ENCODE peak calls at places on chromosomes 7 and 10, in four cellular contexts. One of them, this sample, is unnamed.
A peak's percentile ranks its signal among the peaks of the same experiment; 100 is the strongest.

GRCh38 chr10:129694633-129695356 is 227.8 kb downstream of the MGMT start:
- DNase-seq in hepatic stellate cell: no peak
- DNase-seq in NCI-H2029: no peak
- DNase-seq in NCI-H460: no peak
- DNase-seq in this sample: no peak

GRCh38 chr10:21517134-21517982 is 8.1 kb downstream of the SKIDA1 start:
- DNase-seq in hepatic stellate cell: peak; percentile 62
- DNase-seq in NCI-H2029: no peak
- DNase-seq in NCI-H460: no peak
- DNase-seq in this sample: no peak

GRCh38 chr10:370222-370825 is 235.1 kb downstream of the ZMYND11 start:
- DNase-seq in hepatic stellate cell: no peak
- DNase-seq in NCI-H460: no peak
- DNase-seq in NCI-H2029: no peak
- DNase-seq in this sample: peak; percentile 8

GRCh38 chr10:23694921-23695824 is 256.3 kb downstream of the OTUD1 start:
- DNase-seq in hepatic stellate cell: no peak
- DNase-seq in NCI-H460: no peak
- DNase-seq in NCI-H2029: no peak
- DNase-seq in this sample: no peak

GRCh38 chr7:104852386-104852785 is 161.6 kb upstream of the KMT2E start:
- DNase-seq in hepatic stellate cell: no peak
- DNase-seq in NCI-H460: no peak
- DNase-seq in NCI-H2029: no peak
- DNase-seq in this sample: no peak

GRCh38 chr7:36764929-36765328 is 40.6 kb upstream of the AOAH start:
- DNase-seq in NCI-H2029: no peak
- DNase-seq in NCI-H460: no peak
- DNase-seq in hepatic stellate cell: no peak
- DNase-seq in this sample: no peak

GRCh38 chr7:114921636-114922150 is at the start of gene MDFIC:
- DNase-seq in NCI-H460: no peak
- DNase-seq in hepatic stellate cell: no peak
- DNase-seq in NCI-H2029: no peak
- DNase-seq in this sample: no peak

GRCh38 chr10:76037531-76037930 is 606.1 kb downstream of the LRMDA start:
- DNase-seq in hepatic stellate cell: no peak
- DNase-seq in NCI-H2029: no peak
- DNase-seq in NCI-H460: no peak
- DNase-seq in this sample: no peak

GRCh38 chr7:134784251-134785049 is 5.0 kb downstream of the CALD1 start:
- DNase-seq in hepatic stellate cell: no peak
- DNase-seq in NCI-H2029: no peak
- DNase-seq in NCI-H460: no peak
- DNase-seq in this sample: no peak

GRCh38 chr7:130896898-130897514 is 163.0 kb upstream of the KLF14 start:
- DNase-seq in NCI-H460: peak; percentile 85
- DNase-seq in hepatic stellate cell: peak; percentile 73
- DNase-seq in NCI-H2029: peak; percentile 60
- DNase-seq in this sample: peak; percentile 32

GRCh38 chr10:117994771-117995170 is 52.0 kb downstream of the RAB11FIP2 start:
- DNase-seq in NCI-H2029: no peak
- DNase-seq in NCI-H460: no peak
- DNase-seq in hepatic stellate cell: no peak
- DNase-seq in this sample: no peak

GRCh38 chr10:99551158-99551557 is 18.4 kb downstream of the NKX2-3 start:
- DNase-seq in NCI-H2029: peak; percentile 73
- DNase-seq in NCI-H460: no peak
- DNase-seq in hepatic stellate cell: no peak
- DNase-seq in this sample: no peak

GRCh38 chr7:116182023-116182422 is 28.3 kb upstream of the TES start:
- DNase-seq in hepatic stellate cell: no peak
- DNase-seq in NCI-H2029: no peak
- DNase-seq in NCI-H460: no peak
- DNase-seq in this sample: no peak

GRCh38 chr10:114684085-114684821 is 26.2 kb upstream of the ABLIM1 start:
- DNase-seq in NCI-H460: no peak
- DNase-seq in NCI-H2029: no peak
- DNase-seq in hepatic stellate cell: no peak
- DNase-seq in this sample: no peak

GRCh38 chr7:29764227-29764626 is 42.1 kb upstream of the WIPF3 start:
- DNase-seq in hepatic stellate cell: no peak
- DNase-seq in NCI-H2029: no peak
- DNase-seq in NCI-H460: no peak
- DNase-seq in this sample: no peak

GRCh38 chr7:101767544-101767943 is 49.9 kb upstream of the CUX1 start:
- DNase-seq in NCI-H2029: no peak
- DNase-seq in hepatic stellate cell: no peak
- DNase-seq in NCI-H460: no peak
- DNase-seq in this sample: no peak

GRCh38 chr10:23439920-23440875 is 1.3 kb downstream of the OTUD1 start:
- DNase-seq in NCI-H460: no peak
- DNase-seq in NCI-H2029: no peak
- DNase-seq in hepatic stellate cell: peak; percentile 59
- DNase-seq in this sample: no peak

GRCh38 chr10:101782811-101783735 is at the start of gene NPM3:
- DNase-seq in NCI-H460: peak; percentile 82
- DNase-seq in hepatic stellate cell: peak; percentile 95
- DNase-seq in NCI-H2029: peak; percentile 7
- DNase-seq in this sample: peak; percentile 74

GRCh38 chr7:1237704-1238255 is 5.1 kb downstream of the UNCX start:
- DNase-seq in hepatic stellate cell: no peak
- DNase-seq in NCI-H460: no peak
- DNase-seq in NCI-H2029: no peak
- DNase-seq in this sample: no peak

GRCh38 chr7:130275826-130276291 is 9.2 kb downstream of the CPA2 start:
- DNase-seq in NCI-H2029: no peak
- DNase-seq in hepatic stellate cell: no peak
- DNase-seq in NCI-H460: no peak
- DNase-seq in this sample: no peak

GRCh38 chr7:42671627-42672026 is 240.2 kb downstream of the C7orf25 start:
- DNase-seq in NCI-H460: no peak
- DNase-seq in NCI-H2029: no peak
- DNase-seq in hepatic stellate cell: no peak
- DNase-seq in this sample: no peak

GRCh38 chr10:103226011-103226410 is 19.7 kb upstream of the RPEL1 start:
- DNase-seq in NCI-H2029: no peak
- DNase-seq in NCI-H460: no peak
- DNase-seq in hepatic stellate cell: no peak
- DNase-seq in this sample: no peak

GRCh38 chr10:112711366-112711765 is 238.7 kb upstream of the TCF7L2 start:
- DNase-seq in hepatic stellate cell: peak; percentile 46
- DNase-seq in NCI-H2029: no peak
- DNase-seq in NCI-H460: no peak
- DNase-seq in this sample: no peak

GRCh38 chr10:78772986-78773530 is 295.7 kb upstream of the ZMIZ1 start:
- DNase-seq in NCI-H2029: no peak
- DNase-seq in NCI-H460: no peak
- DNase-seq in hepatic stellate cell: no peak
- DNase-seq in this sample: no peak

GRCh38 chr10:132158122-132158741 is 28.5 kb upstream of the DPYSL4 start:
- DNase-seq in hepatic stellate cell: no peak
- DNase-seq in NCI-H2029: no peak
- DNase-seq in NCI-H460: no peak
- DNase-seq in this sample: no peak

GRCh38 chr10:127216284-127216683 is 19.9 kb upstream of the INSYN2A start:
- DNase-seq in NCI-H460: no peak
- DNase-seq in hepatic stellate cell: no peak
- DNase-seq in NCI-H2029: no peak
- DNase-seq in this sample: no peak

This sample was measured in amniotic stem cell.